ENCODE peak calls at places on chromosomes 11 and 22, in four cellular contexts. L is Caco-2; R is activated CD4-positive, CD25-positive, alpha-beta regulatory T cell; U is hippocampal formation. O is an unnamed sample.

GRCh38 chr22:45328822-45329535 is 19.2 kb downstream of the FAM118A start:
- DNase-seq in L (no peak), U (no peak), R (no peak), O (no peak)

GRCh38 chr11:27934830-27935145 is 173.2 kb downstream of the KIF18A start:
- DNase-seq in L (peak; percentile 32), R (no peak), U (no peak), O (peak; percentile 90)

GRCh38 chr22:27987557-27987956 is 68.5 kb upstream of the PITPNB start:
- DNase-seq in R (no peak), U (no peak), L (no peak), O (peak; percentile 77)

GRCh38 chr11:118740892-118741291 is 50.1 kb downstream of the DDX6 start:
- DNase-seq in L (peak; percentile 32), U (no peak), R (no peak), O (no peak)

GRCh38 chr22:48581821-48582469 is 1245.7 kb downstream of the BRD1 start:
- DNase-seq in U (no peak), L (no peak), R (no peak), O (no peak)

GRCh38 chr11:933002-933820 is 7.5 kb downstream of the AP2A2 start:
- DNase-seq in R (no peak), L (no peak), U (no peak), O (no peak)

GRCh38 chr22:37282385-37282677 is at the start of gene CYTH4:
- DNase-seq in L (no peak), R (peak; percentile 42), U (no peak), O (no peak)

GRCh38 chr22:47783433-47784366 is 1021.2 kb downstream of the TBC1D22A start:
- DNase-seq in R (no peak), U (no peak), L (no peak), O (no peak)

GRCh38 chr22:20408891-20409290 is 14.9 kb downstream of the ZNF74 start:
- DNase-seq in L (no peak), R (no peak), U (no peak), O (no peak)

GRCh38 chr22:39520054-39520873 is at the start of gene ATF4:
- DNase-seq in U (peak; percentile 91), L (peak; percentile 97), R (peak; percentile 93), O (peak; percentile 99)

GRCh38 chr11:61482513-61482912 is 26.0 kb upstream of the LRRC10B start:
- DNase-seq in U (no peak), R (no peak), L (peak; percentile 42), O (no peak)

GRCh38 chr22:38952382-38952993 is 4.9 kb upstream of the APOBEC3A start:
- DNase-seq in L (no peak), U (no peak), R (no peak), O (no peak)

GRCh38 chr11:62459080-62459479 is 40.2 kb downstream of the SCGB1A1 start:
- DNase-seq in R (no peak), L (no peak), U (no peak), O (no peak)

GRCh38 chr11:133271206-133271605 is 261.1 kb downstream of the OPCML start:
- DNase-seq in L (no peak), R (no peak), U (no peak), O (no peak)

GRCh38 chr22:38981005-38981658 is 1.0 kb upstream of the APOBEC3B start:
- DNase-seq in L (peak; percentile 80), R (no peak), U (no peak), O (no peak)

GRCh38 chr11:33772300-33772699 is 2.0 kb downstream of the FBXO3 start:
- DNase-seq in L (no peak), U (no peak), R (no peak), O (no peak)

GRCh38 chr11:60786811-60787567 is 1.9 kb downstream of the MS4A10 start:
- DNase-seq in R (no peak), L (no peak), U (no peak), O (no peak)

O was measured in AG09309.